ENCODE peak calls at places on chromosomes 11 and 22, in ten cellular contexts. O is head of caudate nucleus, X is kidney tubule cell, U is mucosa of gallbladder, M is activated T-cell treated with anti-CD3 and anti-CD28 coated beads for 1 hour, J is T-helper 1 cell, S is NCI-H1092, H is GM20000, K is GM13977, C is OCI-LY7. T is an unnamed sample.

GRCh38 chr22:49092751-49093150 is 734.9 kb downstream of the BRD1 start:
- DNase-seq in O (no peak), X (no peak), U (no peak), M (no peak), J (no peak), S (no peak), H (no peak), K (no peak), C (no peak), T (no peak)

GRCh38 chr11:133705873-133706272 is 139.4 kb downstream of the SPATA19 start:
- DNase-seq in O (no peak), X (no peak), U (no peak), M (no peak), J (no peak), S (no peak), H (no peak), K (no peak), C (no peak), T (no peak)

GRCh38 chr11:10909141-10909883 is 51.5 kb upstream of the ZBED5 start:
- DNase-seq in O (no peak), X (peak), U (no peak), M (no peak), J (no peak), S (no peak), H (no peak), K (no peak), C (no peak), T (peak)

GRCh38 chr11:27405134-27405533 is 42.1 kb upstream of the CCDC34 start:
- DNase-seq in O (peak), X (no peak), U (no peak), M (no peak), J (no peak), S (no peak), H (no peak), K (no peak), C (no peak), T (no peak)

GRCh38 chr11:114159320-114159719 is 99.8 kb downstream of the ZBTB16 start:
- DNase-seq in O (no peak), X (peak), U (no peak), M (no peak), J (no peak), S (no peak), H (no peak), K (no peak), C (no peak), T (no peak)

GRCh38 chr11:69704508-69705245 is 855 bp upstream of the FGF19 start:
- DNase-seq in O (no peak), X (no peak), U (peak), M (no peak), J (no peak), S (peak), H (peak), K (peak), C (no peak), T (no peak)

GRCh38 chr22:46966846-46967245 is 204.4 kb downstream of the TBC1D22A start:
- DNase-seq in O (no peak), X (no peak), U (no peak), M (no peak), J (no peak), S (no peak), H (no peak), K (no peak), C (no peak), T (no peak)

GRCh38 chr11:14036495-14036894 is 74.0 kb downstream of the SPON1 start:
- DNase-seq in O (no peak), X (no peak), U (no peak), M (no peak), J (no peak), S (no peak), H (no peak), K (no peak), C (no peak), T (no peak)

GRCh38 chr11:120786206-120786735 is 237.6 kb upstream of the TBCEL start:
- DNase-seq in O (no peak), X (no peak), U (no peak), M (no peak), J (no peak), S (no peak), H (no peak), K (no peak), C (no peak), T (no peak)

GRCh38 chr11:114180301-114181055 is 115.7 kb upstream of the NNMT start:
- DNase-seq in O (peak), X (peak), U (peak), M (no peak), J (no peak), S (peak), H (no peak), K (no peak), C (peak), T (no peak)

GRCh38 chr11:125286486-125286885 is 121.9 kb downstream of the PKNOX2 start:
- DNase-seq in O (no peak), X (no peak), U (no peak), M (no peak), J (no peak), S (no peak), H (no peak), K (no peak), C (no peak), T (no peak)

GRCh38 chr11:22456993-22457748 is 119.0 kb downstream of the SLC17A6 start:
- DNase-seq in O (no peak), X (peak), U (peak), M (no peak), J (no peak), S (no peak), H (no peak), K (no peak), C (no peak), T (no peak)

GRCh38 chr11:46391578-46392420 is at the start of gene CHRM4:
- DNase-seq in O (peak), X (peak), U (no peak), M (no peak), J (no peak), S (peak), H (peak), K (peak), C (no peak), T (no peak)

T was measured in astrocyte.